ENCODE peak calls at places on chromosome 11, in six cellular contexts. R, U, O, M, H and P are unnamed samples.

GRCh38 chr11:19431059-19431398 is 190.3 kb upstream of the E2F8 start:
- DNase-seq in R (no peak), U (no peak), O (no peak), M (no peak), H (no peak), P (no peak)

GRCh38 chr11:87101956-87102355 is 64.2 kb downstream of the TMEM135 start:
- DNase-seq in R (no peak), U (no peak), O (no peak), M (no peak), H (no peak), P (no peak)

GRCh38 chr11:102560555-102561011 is 30.0 kb upstream of the MMP7 start:
- DNase-seq in R (no peak), U (no peak), O (peak; percentile 37), M (no peak), H (no peak), P (no peak)

GRCh38 chr11:2810401-2811205 is 75.0 kb downstream of the CDKN1C start:
- DNase-seq in R (peak; percentile 1), U (no peak), O (peak; percentile 31), M (no peak), H (peak; percentile 72), P (peak; percentile 18)

GRCh38 chr11:60859616-60860250 is 4.0 kb upstream of the PTGDR2 start:
- DNase-seq in R (no peak), U (no peak), O (no peak), M (no peak), H (no peak), P (no peak)

GRCh38 chr11:70399681-70400112 is 1.4 kb downstream of the CTTN start:
- DNase-seq in R (peak; percentile 50), U (peak; percentile 81), O (peak; percentile 89), M (no peak), H (peak; percentile 90), P (peak; percentile 87)

GRCh38 chr11:95831198-95831883 is 41.0 kb downstream of the CEP57 start:
- DNase-seq in R (no peak), U (no peak), O (no peak), M (no peak), H (no peak), P (no peak)

GRCh38 chr11:134413334-134414035 is 1.4 kb upstream of the B3GAT1 start:
- DNase-seq in R (no peak), U (no peak), O (no peak), M (no peak), H (no peak), P (no peak)

GRCh38 chr11:61294717-61295595 is at the start of gene VWCE:
- DNase-seq in R (no peak), U (peak; percentile 47), O (peak; percentile 40), M (peak; percentile 93), H (peak; percentile 91), P (peak; percentile 69)

GRCh38 chr11:108486828-108487227 is 11.4 kb downstream of the POGLUT3 start:
- DNase-seq in R (no peak), U (no peak), O (no peak), M (no peak), H (no peak), P (no peak)

GRCh38 chr11:57426439-57426753 is 525 bp downstream of the SLC43A3 start:
- DNase-seq in R (no peak), U (no peak), O (no peak), M (no peak), H (no peak), P (no peak)

GRCh38 chr11:57425565-57426438 is 1.1 kb downstream of the SLC43A3 start:
- DNase-seq in R (peak; percentile 43), U (peak; percentile 25), O (peak; percentile 45), M (no peak), H (peak; percentile 89), P (peak; percentile 72)

GRCh38 chr11:57424137-57424801 is 2.7 kb downstream of the SLC43A3 start:
- DNase-seq in R (no peak), U (no peak), O (no peak), M (no peak), H (no peak), P (no peak)

GRCh38 chr11:57426754-57427691 is at the start of gene SLC43A3:
- DNase-seq in R (peak; percentile 63), U (peak; percentile 49), O (peak; percentile 74), M (peak; percentile 61), H (peak; percentile 93), P (peak; percentile 81)

DNA sequence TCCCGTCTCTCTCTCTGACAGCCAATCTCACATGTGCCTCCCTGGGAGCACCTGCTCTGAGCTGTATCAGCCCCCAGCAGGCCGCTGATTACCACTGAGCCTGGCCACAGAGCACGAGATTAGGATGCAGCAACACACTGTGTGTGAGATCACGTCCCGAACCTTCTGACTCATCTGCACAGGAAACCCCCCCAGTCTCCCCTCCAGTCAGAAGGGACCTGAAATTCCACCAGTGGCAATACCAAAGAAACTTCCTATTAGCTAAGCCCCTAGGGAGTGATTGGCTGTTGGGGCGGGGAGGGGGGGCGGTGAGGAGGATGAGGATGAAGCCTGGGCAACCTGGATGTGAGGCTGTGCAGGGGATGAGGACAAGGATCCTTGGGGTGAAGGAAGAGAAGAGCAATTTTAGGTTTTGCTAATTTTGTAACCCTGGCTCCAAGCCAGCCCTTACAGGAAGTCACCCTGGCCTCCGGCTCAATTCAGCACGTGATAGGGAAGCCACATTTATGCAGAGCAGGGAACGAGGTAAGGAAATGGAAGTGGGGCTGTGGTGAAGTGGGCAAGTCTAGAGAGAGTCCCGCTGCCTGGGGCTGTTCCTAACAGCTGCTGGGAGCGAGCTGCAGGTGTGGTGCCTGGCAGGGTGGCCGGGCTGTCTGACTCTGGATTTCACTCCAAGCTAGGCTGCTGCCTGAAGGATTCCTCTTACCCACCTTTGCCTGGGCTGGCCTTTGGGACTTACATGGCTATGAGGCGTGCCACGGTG is 1.9 kb downstream of the SLC43A3 start:
- DNase-seq in R (peak; percentile 53), U (peak; percentile 31), O (peak; percentile 81), M (peak; percentile 64), H (peak; percentile 40), P (peak; percentile 86)
- TF ChIP-seq POLR2A in R (no peak), U (peak; percentile 25), O (no peak), M (peak; percentile 77), H (no peak), P (no peak)

GRCh38 chr11:48093795-48094642 is 113.7 kb downstream of the PTPRJ start:
- DNase-seq in R (no peak), U (no peak), O (no peak), M (no peak), H (no peak), P (peak; percentile 40)
- TF ChIP-seq POLR2A in R (no peak), U (peak; percentile 8), O (no peak), M (no peak), H (no peak), P (no peak)

GRCh38 chr11:8717876-8718753 is 35.5 kb downstream of the RPL27A start:
- DNase-seq in R (peak; percentile 23), U (peak; percentile 66), O (peak; percentile 79), M (no peak), H (no peak), P (peak; percentile 76)
- TF ChIP-seq POLR2A in R (no peak), U (peak; percentile 5), O (no peak), M (no peak), H (no peak), P (no peak)

DNA sequence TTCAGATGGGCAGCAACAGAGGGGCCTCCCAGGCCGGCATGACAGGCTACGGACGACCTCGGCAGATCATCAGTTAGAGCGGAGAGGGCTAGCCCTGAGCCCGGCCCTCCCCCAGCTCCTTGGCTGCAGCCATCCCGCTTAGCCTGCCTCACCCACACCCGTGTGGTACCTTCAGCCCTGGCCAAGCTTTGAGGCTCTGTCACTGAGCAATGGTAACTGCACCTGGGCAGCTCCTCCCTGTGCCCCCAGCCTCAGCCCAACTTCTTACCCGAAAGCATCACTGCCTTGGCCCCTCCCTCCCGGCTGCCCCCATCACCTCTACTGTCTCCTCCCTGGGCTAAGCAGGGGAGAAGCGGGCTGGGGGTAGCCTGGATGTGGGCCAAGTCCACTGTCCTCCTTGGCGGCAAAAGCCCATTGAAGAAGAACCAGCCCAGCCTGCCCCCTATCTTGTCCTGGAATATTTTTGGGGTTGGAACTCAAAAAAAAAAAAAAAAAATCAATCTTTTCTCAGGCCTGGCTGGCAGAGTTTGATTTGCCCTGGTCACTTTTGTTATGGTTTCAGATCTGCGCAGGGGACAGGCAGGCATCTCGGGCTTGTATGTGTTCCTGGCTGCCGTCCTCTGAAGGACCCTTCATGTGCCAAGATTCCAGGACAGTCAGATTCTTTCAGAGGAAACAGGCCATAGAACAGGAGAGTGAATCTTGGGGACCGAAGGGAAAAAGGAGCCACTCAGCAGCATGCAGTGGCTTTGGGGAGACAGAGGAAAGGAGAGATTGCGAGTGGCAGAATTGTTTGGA is 5.3 kb downstream of the TAGLN start:
- DNase-seq in R (no peak), U (no peak), O (peak; percentile 65), M (no peak), H (peak; percentile 61), P (no peak)
- TF ChIP-seq POLR2A in R (no peak), U (no peak), O (peak; percentile 7), M (no peak), H (no peak), P (no peak)

GRCh38 chr11:59559886-59560285 is 48.5 kb downstream of the OR4D9 start:
- DNase-seq in R (no peak), U (no peak), O (no peak), M (no peak), H (no peak), P (no peak)

GRCh38 chr11:59562292-59562691 is 51.0 kb downstream of the OR4D9 start:
- DNase-seq in R (no peak), U (no peak), O (no peak), M (no peak), H (no peak), P (no peak)

GRCh38 chr11:59557940-59558643 is 46.8 kb downstream of the OR4D9 start:
- DNase-seq in R (no peak), U (no peak), O (no peak), M (no peak), H (no peak), P (no peak)

GRCh38 chr11:59560290-59560701 is 49.0 kb downstream of the OR4D9 start:
- DNase-seq in R (peak; percentile 51), U (peak; percentile 81), O (peak; percentile 63), M (no peak), H (no peak), P (no peak)

DNA sequence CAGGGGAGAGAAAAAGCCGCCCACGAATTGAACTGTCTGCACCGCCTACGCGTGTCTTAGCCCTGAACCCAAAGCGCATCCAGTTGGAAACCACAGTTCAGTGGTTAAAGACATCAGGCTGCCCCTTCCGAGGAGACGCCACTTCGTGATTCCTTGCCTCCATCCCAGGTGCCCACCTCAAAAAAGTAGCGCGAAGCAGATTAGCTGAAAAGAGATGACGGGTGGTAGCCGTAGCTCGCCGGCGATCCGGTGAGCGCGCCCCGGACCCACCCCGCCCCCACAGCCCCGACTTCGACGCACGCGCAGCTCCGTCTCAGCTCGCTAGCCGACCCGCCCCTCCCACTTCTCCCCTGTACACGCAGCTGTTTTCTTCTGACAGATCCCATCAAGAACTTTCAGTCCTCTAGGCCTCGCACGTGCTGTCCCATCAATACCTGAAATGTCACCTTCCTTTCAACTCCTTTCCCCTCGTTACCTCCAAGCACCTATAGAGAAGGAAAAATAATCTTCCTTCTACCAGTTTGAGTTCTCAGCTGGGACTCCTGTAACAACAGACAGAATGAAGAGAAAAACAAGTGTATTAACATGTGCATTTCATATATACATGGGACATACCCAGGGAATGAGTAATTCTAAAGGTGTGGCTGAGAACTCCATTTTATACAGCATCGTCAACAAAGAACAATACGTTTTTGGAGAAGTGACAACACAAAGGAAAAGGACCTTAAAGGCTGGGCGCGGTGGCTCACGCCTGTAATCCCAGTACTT is 49.5 kb downstream of the OR4D9 start:
- DNase-seq in R (peak; percentile 80), U (peak; percentile 87), O (peak; percentile 91), M (peak; percentile 67), H (peak; percentile 93), P (peak; percentile 91)
- TF ChIP-seq POLR2A in R (peak; percentile 55), U (peak; percentile 61), O (peak; percentile 41), M (no peak), H (no peak), P (no peak)